ENCODE peak calls at places on chromosomes 7 and 10, in seven cellular contexts. S is Caco-2, D is ovary, Q is IMR-90, T is astrocyte of the cerebellum, C is AG04450, P is fibroblast of the aortic adventitia. H is an unnamed sample.

GRCh38 chr10:113447278-113447677 is 105.6 kb upstream of the HABP2 start:
- DNase-seq in S (no peak), D (no peak), Q (no peak), T (no peak), C (no peak), P (no peak), H (no peak)

GRCh38 chr7:150927954-150928340 is 50.2 kb downstream of the KCNH2 start:
- DNase-seq in S (no peak), D (no peak), Q (peak), T (no peak), C (no peak), P (no peak), H (no peak)

GRCh38 chr7:143320620-143321019 is 4.7 kb downstream of the CLCN1 start:
- DNase-seq in S (no peak), D (no peak), Q (no peak), T (no peak), C (no peak), P (no peak), H (peak)

GRCh38 chr7:107168233-107169119 is at the start of gene HBP1:
- DNase-seq in S (peak), D (peak), Q (peak), T (peak), C (peak), P (peak), H (peak)

GRCh38 chr7:151426486-151426905 is 13.4 kb downstream of the CRYGN start:
- DNase-seq in S (no peak), D (peak), Q (peak), T (peak), C (peak), P (peak), H (no peak)

GRCh38 chr10:124225468-124226270 is 132.3 kb upstream of the CHST15 start:
- DNase-seq in S (peak), D (no peak), Q (no peak), T (no peak), C (no peak), P (no peak), H (no peak)

GRCh38 chr7:155942226-155942950 is 130.1 kb upstream of the SHH start:
- DNase-seq in S (peak), D (no peak), Q (no peak), T (no peak), C (no peak), P (no peak), H (no peak)

GRCh38 chr7:73526892-73527821 is 5.1 kb upstream of the BAZ1B start:
- DNase-seq in S (peak), D (no peak), Q (no peak), T (no peak), C (no peak), P (no peak), H (no peak)

GRCh38 chr7:73904219-73905136 is 43.5 kb downstream of the TMEM270 start:
- DNase-seq in S (peak), D (no peak), Q (no peak), T (no peak), C (no peak), P (peak), H (no peak)

GRCh38 chr7:44286618-44287487 is 38.5 kb downstream of the CAMK2B start:
- DNase-seq in S (peak), D (peak), Q (no peak), T (no peak), C (no peak), P (no peak), H (no peak)

GRCh38 chr10:7111574-7111973 is 299.3 kb downstream of the SFMBT2 start:
- DNase-seq in S (no peak), D (no peak), Q (peak), T (peak), C (peak), P (peak), H (no peak)

GRCh38 chr7:133275441-133276105 is 22.7 kb downstream of the EXOC4 start:
- DNase-seq in S (no peak), D (peak), Q (no peak), T (peak), C (no peak), P (peak), H (no peak)

GRCh38 chr7:47539398-47540052 is 42.4 kb downstream of the TNS3 start:
- DNase-seq in S (peak), D (no peak), Q (peak), T (no peak), C (peak), P (no peak), H (no peak)

GRCh38 chr10:98950106-98950505 is 285.5 kb downstream of the HPSE2 start:
- DNase-seq in S (no peak), D (no peak), Q (no peak), T (no peak), C (no peak), P (no peak), H (no peak)

GRCh38 chr10:78712147-78712546 is 356.6 kb upstream of the ZMIZ1 start:
- DNase-seq in S (peak), D (no peak), Q (no peak), T (no peak), C (no peak), P (no peak), H (no peak)

GRCh38 chr10:94213980-94214379 is 148.8 kb downstream of the NOC3L start:
- DNase-seq in S (no peak), D (no peak), Q (no peak), T (no peak), C (no peak), P (no peak), H (no peak)

GRCh38 chr7:43212921-43213320 is 100.5 kb downstream of the HECW1 start:
- DNase-seq in S (no peak), D (no peak), Q (no peak), T (no peak), C (no peak), P (no peak), H (no peak)

GRCh38 chr10:77687018-77687417 is 49.4 kb upstream of the KCNMA1 start:
- DNase-seq in S (no peak), D (no peak), Q (no peak), T (no peak), C (no peak), P (no peak), H (no peak)

GRCh38 chr7:27834179-27834921 is 94.4 kb downstream of the TAX1BP1 start:
- DNase-seq in S (no peak), D (no peak), Q (no peak), T (no peak), C (no peak), P (no peak), H (no peak)

GRCh38 chr10:130557181-130557580 is 421.0 kb downstream of the GLRX3 start:
- DNase-seq in S (no peak), D (no peak), Q (no peak), T (no peak), C (no peak), P (no peak), H (no peak)

GRCh38 chr7:94509264-94509878 is at the start of gene CASD1:
- DNase-seq in S (peak), D (peak), Q (peak), T (no peak), C (no peak), P (peak), H (no peak)

GRCh38 chr7:27101188-27101905 is 1.1 kb downstream of the HOXA2 start:
- DNase-seq in S (no peak), D (no peak), Q (peak), T (no peak), C (no peak), P (peak), H (no peak)

GRCh38 chr10:133004991-133005390 is 62.6 kb upstream of the CFAP46 start:
- DNase-seq in S (no peak), D (no peak), Q (no peak), T (no peak), C (no peak), P (no peak), H (no peak)

GRCh38 chr7:123674399-123675091 is 18.9 kb downstream of the LMOD2 start:
- DNase-seq in S (no peak), D (no peak), Q (peak), T (no peak), C (no peak), P (peak), H (no peak)

GRCh38 chr7:128302110-128302509 is 41.6 kb downstream of the RBM28 start:
- DNase-seq in S (no peak), D (no peak), Q (no peak), T (no peak), C (no peak), P (no peak), H (no peak)

GRCh38 chr7:75531359-75531821 is 39.3 kb downstream of the SPDYE5 start:
- DNase-seq in S (peak), D (no peak), Q (peak), T (no peak), C (no peak), P (no peak), H (no peak)

GRCh38 chr10:4770766-4771553 is 55.0 kb upstream of the AKR1E2 start:
- DNase-seq in S (no peak), D (no peak), Q (peak), T (peak), C (peak), P (peak), H (peak)

GRCh38 chr10:79905322-79906314 is 43.3 kb downstream of the SFTPD start:
- DNase-seq in S (no peak), D (no peak), Q (peak), T (no peak), C (no peak), P (peak), H (no peak)

GRCh38 chr7:2403718-2404648 is 572 bp downstream of the CHST12 start:
- DNase-seq in S (peak), D (peak), Q (peak), T (no peak), C (no peak), P (peak), H (no peak)

GRCh38 chr10:13453896-13454295 is 74.9 kb downstream of the BEND7 start:
- DNase-seq in S (no peak), D (no peak), Q (no peak), T (no peak), C (no peak), P (no peak), H (no peak)

GRCh38 chr10:69786791-69787190 is 14.9 kb upstream of the COL13A1 start:
- DNase-seq in S (no peak), D (no peak), Q (peak), T (peak), C (no peak), P (peak), H (no peak)
- TF ChIP-seq CTCF in S (no peak), D (no peak), Q (peak), T (peak), C (peak), P (peak), H (peak)

GRCh38 chr7:17534348-17534747 is 235.9 kb downstream of the AHR start:
- DNase-seq in S (no peak), D (no peak), Q (no peak), T (no peak), C (no peak), P (no peak), H (no peak)

GRCh38 chr7:17530741-17531417 is 232.4 kb downstream of the AHR start:
- DNase-seq in S (no peak), D (no peak), Q (peak), T (no peak), C (no peak), P (peak), H (no peak)

GRCh38 chr7:17530249-17530648 is 231.8 kb downstream of the AHR start:
- DNase-seq in S (no peak), D (no peak), Q (peak), T (peak), C (no peak), P (peak), H (no peak)

GRCh38 chr7:17532861-17533404 is 234.5 kb downstream of the AHR start:
- DNase-seq in S (no peak), D (no peak), Q (peak), T (no peak), C (no peak), P (peak), H (no peak)

GRCh38 chr7:17535776-17536175 is 237.3 kb downstream of the AHR start:
- DNase-seq in S (no peak), D (no peak), Q (peak), T (no peak), C (no peak), P (peak), H (no peak)
- H3K4me3 ChIP-seq in S (no peak), D (no peak), Q (no peak), T (no peak), C (no peak), P (no peak), H (no peak)

GRCh38 chr7:7742223-7742622 is 23.8 kb upstream of the RPA3 start:
- DNase-seq in S (no peak), D (no peak), Q (no peak), T (no peak), C (no peak), P (no peak), H (no peak)
- TF ChIP-seq CTCF in S (no peak), D (no peak), Q (no peak), T (no peak), C (no peak), P (no peak), H (no peak)

GRCh38 chr7:369981-370621 is 80.1 kb downstream of the FOXL3 start:
- DNase-seq in S (peak), D (no peak), Q (no peak), T (no peak), C (no peak), P (no peak), H (no peak)

GRCh38 chr7:370775-371118 is 80.8 kb downstream of the FOXL3 start:
- DNase-seq in S (peak), D (no peak), Q (no peak), T (no peak), C (no peak), P (no peak), H (no peak)

GRCh38 chr7:368651-369475 is 78.9 kb downstream of the FOXL3 start:
- DNase-seq in S (peak), D (no peak), Q (no peak), T (no peak), C (no peak), P (no peak), H (no peak)

GRCh38 chr7:371119-371778 is 81.3 kb downstream of the FOXL3 start:
- DNase-seq in S (peak), D (no peak), Q (no peak), T (no peak), C (no peak), P (no peak), H (no peak)

DNA sequence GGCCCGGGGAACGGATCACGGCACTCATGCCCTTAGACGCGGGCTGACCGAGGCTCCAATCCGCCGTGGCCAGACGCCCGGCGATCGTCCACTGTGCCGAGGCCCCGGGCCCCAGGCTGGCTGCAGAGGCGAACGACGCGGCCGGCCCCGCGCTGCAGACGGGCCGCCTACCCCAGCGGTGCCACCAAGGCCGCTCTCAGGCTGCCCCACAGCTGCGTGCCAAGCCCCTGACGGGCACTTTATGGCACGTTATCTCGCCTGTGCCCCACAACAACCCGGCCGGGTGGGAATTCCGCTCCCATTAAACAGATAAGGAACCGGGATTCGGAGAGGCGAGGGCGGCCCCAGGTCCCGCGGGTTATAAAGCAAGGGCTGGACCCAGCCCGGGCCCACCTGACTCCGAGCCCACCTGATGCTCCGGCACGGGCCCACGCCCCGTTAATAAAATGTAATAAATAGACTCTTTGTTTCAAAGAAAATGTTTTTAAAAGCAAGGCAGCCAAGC is 79.6 kb downstream of the FOXL3 start:
- DNase-seq in S (no peak), D (no peak), Q (no peak), T (no peak), C (no peak), P (no peak), H (no peak)
- H3K4me3 ChIP-seq in S (no peak), D (no peak), Q (no peak), T (no peak), C (no peak), P (no peak), H (no peak)

DNA sequence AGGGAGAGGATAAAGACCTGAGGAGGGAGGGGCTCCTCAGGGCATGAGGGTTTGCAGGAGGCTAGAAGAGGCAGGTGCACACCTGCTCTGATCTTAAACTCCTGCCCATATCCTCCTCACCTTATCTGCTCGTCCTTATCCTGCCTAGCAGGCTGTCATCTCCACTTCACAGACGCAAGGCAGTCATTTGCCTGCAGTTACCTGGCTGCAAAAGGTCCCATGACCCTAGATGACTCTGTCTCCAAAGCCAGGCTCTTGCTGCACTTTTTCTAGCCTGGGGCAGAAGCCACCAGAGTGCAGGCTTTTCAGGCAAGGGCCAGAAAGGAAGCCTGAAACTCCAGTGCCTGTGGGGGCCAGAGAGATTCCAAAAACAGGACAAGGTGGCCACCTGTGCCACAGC is 1.7 kb upstream of the ZNF853 start:
- DNase-seq in S (peak), D (no peak), Q (no peak), T (no peak), C (no peak), P (no peak), H (no peak)
- TF ChIP-seq CTCF in S (no peak), D (no peak), Q (no peak), T (no peak), C (no peak), P (no peak), H (no peak)

DNA sequence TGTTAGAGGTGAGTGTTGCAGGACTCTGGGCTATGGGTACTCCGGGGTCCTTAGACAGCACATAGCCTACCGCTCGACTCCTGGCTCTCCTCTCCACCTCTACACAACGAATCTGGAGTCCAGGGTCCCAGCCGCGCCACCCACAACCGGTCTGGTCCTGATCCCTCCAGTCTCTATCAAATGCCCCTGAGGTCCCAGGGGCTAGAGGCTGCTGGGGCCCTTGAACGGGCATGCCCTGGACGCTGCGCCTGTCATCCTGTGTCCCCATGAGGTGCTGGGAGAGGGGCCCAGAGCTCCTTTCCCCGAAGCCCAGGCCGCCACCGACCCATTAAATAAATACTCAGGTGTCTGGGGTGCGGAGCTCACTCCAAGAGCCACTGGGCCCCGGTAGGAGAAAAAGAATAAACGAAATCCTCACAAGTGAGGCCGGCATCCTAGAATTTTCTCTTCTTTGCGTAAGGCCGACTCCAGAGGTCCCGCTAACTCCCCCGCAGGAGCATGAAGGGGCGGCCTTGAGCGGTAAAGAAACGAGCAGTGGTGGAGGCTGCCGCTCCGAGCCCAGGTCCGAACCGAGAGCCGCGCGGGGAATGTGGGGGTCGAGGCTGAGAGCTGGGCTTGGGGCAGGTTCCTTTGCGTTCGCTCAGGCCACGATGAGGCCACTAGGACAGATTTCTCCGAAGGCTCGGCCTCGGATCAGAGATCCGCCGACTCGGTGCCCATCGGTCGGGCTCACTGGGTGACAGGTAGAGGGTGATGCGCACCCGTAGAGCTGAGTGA is 166.7 kb downstream of the NRF1 start:
- DNase-seq in S (no peak), D (no peak), Q (no peak), T (no peak), C (no peak), P (no peak), H (no peak)
- H3K4me3 ChIP-seq in S (peak), D (no peak), Q (no peak), T (no peak), C (no peak), P (no peak), H (peak)

GRCh38 chr7:40704172-40704571 is 569.4 kb downstream of the SUGCT start:
- DNase-seq in S (no peak), D (no peak), Q (no peak), T (no peak), C (no peak), P (no peak), H (no peak)
- TF ChIP-seq CTCF in S (no peak), D (no peak), Q (no peak), T (peak), C (peak), P (no peak), H (peak)

H was measured in LNCaP clone FGC.